ENCODE peak calls at places on chromosomes 6 and 20, in five cellular contexts. Z is fibroblast of lung, W is epithelial cell of esophagus, X is gastrocnemius medialis, P is fibroblast of mammary gland. N is an unnamed sample.

GRCh38 chr6:166567107-166567506 is 19.4 kb downstream of the RAMACL start:
- DNase-seq in Z (peak), W (peak), X (peak), P (peak), N (no peak)

GRCh38 chr6:109740787-109741186 is 49.7 kb downstream of the FIG4 start:
- DNase-seq in Z (no peak), W (no peak), X (no peak), P (no peak), N (no peak)

GRCh38 chr6:26043389-26044139 is 43.7 kb upstream of the HFE start:
- DNase-seq in Z (peak), W (peak), X (peak), P (peak), N (no peak)

GRCh38 chr6:117847912-117848311 is 59.2 kb upstream of the SLC35F1 start:
- DNase-seq in Z (no peak), W (no peak), X (no peak), P (no peak), N (no peak)

GRCh38 chr6:170052991-170053821 is 237.7 kb downstream of the DLL1 start:
- DNase-seq in Z (no peak), W (no peak), X (no peak), P (no peak), N (no peak)

GRCh38 chr6:100745419-100746041 is 135.6 kb downstream of the ASCC3 start:
- DNase-seq in Z (no peak), W (no peak), X (no peak), P (no peak), N (no peak)

GRCh38 chr6:2876210-2877056 is 26.7 kb downstream of the SERPINB9 start:
- DNase-seq in Z (peak), W (peak), X (no peak), P (peak), N (no peak)

GRCh38 chr6:53608386-53608785 is 57.2 kb downstream of the KLHL31 start:
- DNase-seq in Z (no peak), W (no peak), X (no peak), P (peak), N (no peak)

GRCh38 chr6:146857960-146858308 is 259.2 kb downstream of the ADGB start:
- DNase-seq in Z (no peak), W (no peak), X (no peak), P (no peak), N (no peak)

GRCh38 chr20:49323622-49324238 is 45.9 kb upstream of the ZNFX1 start:
- DNase-seq in Z (peak), W (peak), X (no peak), P (peak), N (no peak)

GRCh38 chr6:25370175-25371036 is 91.2 kb downstream of the CARMIL1 start:
- DNase-seq in Z (no peak), W (no peak), X (no peak), P (no peak), N (no peak)

GRCh38 chr6:34462561-34462971 is 3.3 kb upstream of the PACSIN1 start:
- DNase-seq in Z (no peak), W (peak), X (no peak), P (peak), N (no peak)

GRCh38 chr20:57361517-57361916 is 10.5 kb downstream of the RAE1 start:
- DNase-seq in Z (peak), W (peak), X (no peak), P (peak), N (no peak)

GRCh38 chr6:35568967-35569606 is 56.4 kb upstream of the TULP1 start:
- DNase-seq in Z (no peak), W (peak), X (peak), P (peak), N (no peak)

GRCh38 chr6:146211646-146212045 is 182.8 kb downstream of the GRM1 start:
- DNase-seq in Z (no peak), W (no peak), X (no peak), P (no peak), N (no peak)

GRCh38 chr6:119227377-119227776 is 122.2 kb downstream of the MAN1A1 start:
- DNase-seq in Z (no peak), W (no peak), X (no peak), P (no peak), N (no peak)

GRCh38 chr20:46520976-46521579 is 7.7 kb upstream of the ZNF334 start:
- DNase-seq in Z (peak), W (peak), X (no peak), P (peak), N (no peak)

GRCh38 chr20:53623454-53624206 is 30.0 kb upstream of the ZNF217 start:
- DNase-seq in Z (peak), W (peak), X (peak), P (peak), N (no peak)

GRCh38 chr6:131368077-131368911 is 204.7 kb upstream of the ARG1 start:
- DNase-seq in Z (peak), W (peak), X (no peak), P (peak), N (no peak)

GRCh38 chr6:152026291-152026690 is 218.8 kb downstream of the ESR1 start:
- DNase-seq in Z (no peak), W (no peak), X (no peak), P (no peak), N (no peak)

GRCh38 chr6:54698974-54699373 is 147.6 kb upstream of the FAM83B start:
- DNase-seq in Z (no peak), W (peak), X (no peak), P (no peak), N (no peak)

GRCh38 chr6:17086469-17086868 is 15.4 kb upstream of the STMND1 start:
- DNase-seq in Z (peak), W (peak), X (no peak), P (peak), N (no peak)

GRCh38 chr6:119738425-119738824 is 388.9 kb upstream of the MAN1A1 start:
- DNase-seq in Z (no peak), W (no peak), X (no peak), P (no peak), N (no peak)

GRCh38 chr6:150076196-150076893 is 7.4 kb upstream of the ULBP3 start:
- DNase-seq in Z (peak), W (peak), X (no peak), P (no peak), N (no peak)

GRCh38 chr20:17888044-17888443 is 80.5 kb downstream of the SNX5 start:
- DNase-seq in Z (peak), W (peak), X (no peak), P (no peak), N (no peak)

GRCh38 chr6:41079080-41079479 is 6.3 kb downstream of the NFYA start:
- DNase-seq in Z (no peak), W (no peak), X (no peak), P (no peak), N (no peak)
- H3K4me3 ChIP-seq in Z (no peak), W (no peak), X (no peak), P (no peak), N (no peak)

DNA sequence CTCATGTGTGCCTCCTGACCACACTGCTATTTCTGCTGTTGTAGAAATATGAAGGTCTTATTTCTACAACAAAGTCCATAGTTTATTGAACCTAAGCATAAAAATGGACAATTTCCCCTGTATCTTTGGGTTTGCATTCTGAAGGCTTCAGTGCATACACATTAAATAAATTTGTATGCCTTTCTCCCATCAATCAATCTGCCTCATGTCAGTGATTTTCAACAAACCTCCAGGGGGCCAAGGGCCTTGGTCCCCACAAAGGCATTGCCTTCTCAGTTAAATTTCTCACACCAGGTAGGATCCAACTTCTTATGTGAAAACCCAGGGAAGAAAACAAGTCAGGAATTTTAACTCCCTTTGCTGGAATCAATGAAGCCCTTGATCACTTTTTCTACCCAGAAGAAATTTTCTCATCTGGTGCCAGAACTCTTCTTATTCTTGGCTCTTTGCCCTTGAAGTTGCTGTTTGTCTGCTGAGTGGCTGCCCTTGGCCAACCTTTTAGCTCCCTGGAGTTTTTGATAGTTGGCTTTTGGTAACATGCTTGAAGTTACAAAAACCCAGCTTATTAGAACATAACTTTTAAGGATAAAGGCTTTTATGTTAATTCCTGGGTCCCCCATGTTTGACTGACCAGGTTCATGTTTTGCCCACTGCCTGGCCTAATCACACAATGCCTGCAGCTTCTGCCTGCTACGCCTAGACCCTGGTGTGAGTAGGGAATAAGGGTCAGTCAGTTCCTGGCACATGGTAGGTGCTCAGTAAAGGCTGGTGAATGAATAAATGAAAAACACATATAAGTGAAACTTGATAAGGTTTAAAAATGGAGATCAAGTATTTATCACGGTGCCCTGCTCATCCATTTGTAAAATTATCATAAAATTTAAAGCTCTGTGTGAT is 37.0 kb downstream of the SHLD1 start:
- DNase-seq in Z (peak), W (peak), X (no peak), P (peak), N (no peak)
- TF ChIP-seq CTCF in Z (no peak), W (no peak), X (no peak), P (no peak), N (no peak)

GRCh38 chr6:45537539-45537938 is 159.8 kb upstream of the SUPT3H start:
- DNase-seq in Z (no peak), W (no peak), X (no peak), P (peak), N (no peak)

GRCh38 chr6:45535933-45536332 is 158.2 kb upstream of the SUPT3H start:
- DNase-seq in Z (no peak), W (no peak), X (no peak), P (no peak), N (no peak)

GRCh38 chr6:45539124-45539523 is 161.4 kb upstream of the SUPT3H start:
- DNase-seq in Z (no peak), W (no peak), X (no peak), P (no peak), N (no peak)

GRCh38 chr6:45540375-45540920 is 162.7 kb upstream of the SUPT3H start:
- DNase-seq in Z (no peak), W (no peak), X (no peak), P (no peak), N (no peak)

GRCh38 chr6:45538636-45539035 is 160.9 kb upstream of the SUPT3H start:
- DNase-seq in Z (no peak), W (no peak), X (peak), P (peak), N (no peak)
- H3K4me3 ChIP-seq in Z (no peak), W (no peak), X (no peak), P (no peak), N (no peak)

GRCh38 chr6:158752613-158753012 is 66.6 kb downstream of the EZR start:
- DNase-seq in Z (peak), W (no peak), X (no peak), P (peak), N (no peak)
- TF ChIP-seq CTCF in Z (peak), W (no peak), X (no peak), P (peak), N (no peak)

GRCh38 chr6:154347981-154348380 is 8.6 kb downstream of the IPCEF1 start:
- DNase-seq in Z (peak), W (no peak), X (no peak), P (no peak), N (no peak)

GRCh38 chr6:154343473-154344308 is 12.9 kb downstream of the IPCEF1 start:
- DNase-seq in Z (peak), W (peak), X (no peak), P (peak), N (no peak)

GRCh38 chr6:154350293-154350692 is 6.3 kb downstream of the IPCEF1 start:
- DNase-seq in Z (peak), W (no peak), X (no peak), P (peak), N (no peak)

GRCh38 chr6:154341876-154342275 is 14.7 kb downstream of the IPCEF1 start:
- DNase-seq in Z (peak), W (peak), X (no peak), P (no peak), N (no peak)

GRCh38 chr6:154345811-154346210 is 10.8 kb downstream of the IPCEF1 start:
- DNase-seq in Z (no peak), W (no peak), X (no peak), P (no peak), N (no peak)
- H3K4me3 ChIP-seq in Z (no peak), W (no peak), X (no peak), P (no peak), N (no peak)

DNA sequence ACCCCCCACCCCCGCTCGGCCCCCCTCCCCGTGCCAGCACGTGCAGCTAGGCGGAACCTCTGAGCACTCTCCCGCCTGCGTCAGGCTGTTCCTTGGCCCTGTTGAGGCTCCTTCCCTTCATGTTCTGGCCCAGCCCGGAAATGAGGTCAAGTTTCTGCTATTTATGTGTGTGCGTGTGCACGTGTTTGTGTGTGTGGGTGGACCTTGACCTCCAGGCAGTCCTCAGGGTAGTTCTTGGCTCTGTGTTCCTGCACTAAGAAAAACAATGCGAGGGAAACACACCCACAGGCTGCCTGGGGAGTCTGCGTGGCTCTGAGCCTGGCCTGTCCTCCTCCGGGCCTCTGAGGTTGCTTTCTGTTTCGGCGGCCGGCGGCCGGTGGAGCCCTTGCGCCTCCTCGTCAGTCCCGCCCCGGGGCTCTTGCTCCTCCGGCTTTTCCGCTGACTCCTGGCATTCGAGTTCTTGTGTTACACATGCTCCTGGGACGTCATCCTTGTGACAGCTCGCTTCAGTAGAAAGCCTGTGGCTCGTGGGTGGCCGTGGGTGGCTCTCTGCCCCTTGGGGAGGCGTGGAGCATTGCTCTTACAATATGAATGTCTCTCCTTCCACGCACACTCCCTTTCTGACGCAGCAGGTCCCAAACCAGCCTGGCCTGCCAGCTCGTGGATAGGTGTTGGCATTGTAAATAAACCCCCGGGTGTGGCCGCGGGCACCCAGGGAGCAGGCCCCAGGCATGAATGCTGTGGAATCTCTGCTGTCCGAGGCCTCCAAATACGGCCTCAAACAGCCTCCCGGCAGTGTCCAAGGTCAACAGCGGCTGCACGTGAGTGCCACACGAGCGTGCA is 10.0 kb downstream of the SLCO4A1 start:
- DNase-seq in Z (peak), W (peak), X (peak), P (peak), N (peak)
- TF ChIP-seq CTCF in Z (no peak), W (no peak), X (no peak), P (no peak), N (no peak)

GRCh38 chr20:63253065-63253437 is 1.2 kb downstream of the NKAIN4 start:
- DNase-seq in Z (no peak), W (no peak), X (no peak), P (no peak), N (no peak)

GRCh38 chr20:63252157-63252780 is 2.0 kb downstream of the NKAIN4 start:
- DNase-seq in Z (no peak), W (no peak), X (no peak), P (no peak), N (no peak)

GRCh38 chr20:63253438-63254236 is 626 bp downstream of the NKAIN4 start:
- DNase-seq in Z (no peak), W (peak), X (no peak), P (no peak), N (no peak)

GRCh38 chr20:63254536-63255384 is 497 bp upstream of the NKAIN4 start:
- DNase-seq in Z (no peak), W (no peak), X (no peak), P (no peak), N (no peak)

DNA sequence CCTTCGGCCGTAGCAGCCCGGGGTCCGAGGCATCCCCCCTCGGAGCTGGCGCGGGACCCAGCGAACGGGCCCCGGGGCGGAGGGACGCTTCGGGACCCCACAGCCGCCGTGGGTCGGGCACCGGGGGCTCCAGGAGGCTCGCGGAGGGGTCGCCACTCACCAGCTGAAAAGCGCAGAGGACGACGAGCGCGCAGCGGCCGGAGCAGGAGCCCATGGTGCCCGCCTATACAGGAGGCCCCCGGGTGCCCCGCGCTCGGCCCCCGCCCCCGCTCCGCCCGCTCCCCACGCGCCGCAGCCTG is at the start of gene NKAIN4:
- DNase-seq in Z (no peak), W (no peak), X (no peak), P (no peak), N (no peak)
- H3K4me3 ChIP-seq in Z (no peak), W (no peak), X (no peak), P (no peak), N (peak)

GRCh38 chr6:1856381-1856780 is 246.7 kb downstream of the FOXC1 start:
- DNase-seq in Z (peak), W (peak), X (no peak), P (peak), N (no peak)
- TF ChIP-seq CTCF in Z (no peak), W (no peak), X (no peak), P (no peak), N (no peak)

GRCh38 chr20:21087862-21088540 is 18.2 kb downstream of the LINC00237 start:
- DNase-seq in Z (no peak), W (no peak), X (no peak), P (no peak), N (no peak)

GRCh38 chr20:21090112-21090737 is 15.9 kb downstream of the LINC00237 start:
- DNase-seq in Z (no peak), W (no peak), X (no peak), P (no peak), N (no peak)

GRCh38 chr20:21090738-21091120 is 15.4 kb downstream of the LINC00237 start:
- DNase-seq in Z (no peak), W (no peak), X (no peak), P (no peak), N (no peak)

GRCh38 chr20:21083825-21084325 is 22.3 kb downstream of the LINC00237 start:
- DNase-seq in Z (no peak), W (no peak), X (no peak), P (no peak), N (no peak)

GRCh38 chr20:21089421-21089820 is 16.7 kb downstream of the LINC00237 start:
- DNase-seq in Z (peak), W (no peak), X (no peak), P (no peak), N (no peak)
- H3K4me3 ChIP-seq in Z (no peak), W (no peak), X (no peak), P (no peak), N (no peak)

DNA sequence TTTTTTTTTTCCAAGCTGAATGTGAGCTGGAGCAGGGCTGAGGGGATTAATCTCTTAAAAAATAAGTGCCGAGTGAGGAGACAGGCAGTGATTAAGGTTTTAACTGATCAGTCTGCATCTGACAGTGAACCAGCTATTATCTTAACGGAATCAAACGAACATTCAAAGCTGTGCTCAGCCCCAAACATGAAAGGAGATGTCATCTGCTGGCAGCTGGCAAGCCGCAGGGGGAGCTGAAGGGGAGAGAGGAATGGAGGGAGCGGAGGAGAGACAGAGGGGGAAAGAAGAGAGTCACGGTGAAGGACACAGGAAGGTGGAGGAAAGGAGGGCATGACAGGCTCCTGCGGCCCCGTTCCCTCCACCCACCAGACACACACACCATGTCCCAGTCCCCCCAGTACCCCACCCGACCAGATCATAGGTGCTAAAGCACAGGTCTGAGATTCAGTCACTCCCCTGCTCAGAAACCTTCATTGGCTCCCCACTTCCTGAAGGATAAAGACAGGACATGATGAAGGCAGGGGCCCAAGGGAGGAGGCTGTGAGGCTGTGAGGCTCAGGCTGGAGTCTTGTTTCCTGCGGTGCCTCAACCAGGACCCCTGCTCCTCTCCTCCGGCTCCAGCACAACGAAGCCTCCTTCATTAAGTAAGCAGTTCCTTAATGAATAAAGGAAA is 80.9 kb downstream of the NCR2 start:
- DNase-seq in Z (no peak), W (no peak), X (no peak), P (no peak), N (no peak)
- TF ChIP-seq CTCF in Z (no peak), W (no peak), X (no peak), P (no peak), N (no peak)

N was measured in thoracic aorta.